ENCODE peak calls at places on chromosomes 1 and 21, in five cellular contexts. I is left colon, L is amniotic stem cell, G is GM13977, V is activated T-helper 1 cell treated with Interleukin-2 at 50 U/mL for 16 hours. C is an unnamed sample.

GRCh38 chr1:198295975-198296374 is 139.2 kb downstream of the NEK7 start:
- DNase-seq in I (no peak), V (no peak), G (no peak), L (no peak), C (no peak)

GRCh38 chr1:155379180-155379876 is 58.6 kb downstream of the RUSC1 start:
- DNase-seq in L (peak; percentile 36), I (no peak), G (peak; percentile 14), V (no peak), C (no peak)

GRCh38 chr1:32393136-32393535 is 1.1 kb downstream of the BSDC1 start:
- DNase-seq in G (no peak), V (no peak), L (no peak), I (no peak), C (no peak)

GRCh38 chr1:179448429-179449149 is 82.8 kb downstream of the AXDND1 start:
- DNase-seq in G (no peak), L (no peak), V (no peak), I (no peak), C (no peak)

GRCh38 chr1:167474191-167474641 is 44.1 kb downstream of the CD247 start:
- DNase-seq in G (no peak), V (no peak), I (no peak), L (no peak), C (no peak)

GRCh38 chr21:36113647-36114428 is 21.0 kb upstream of the CBR3 start:
- DNase-seq in G (no peak), V (peak; percentile 17), L (no peak), I (peak; percentile 89), C (no peak)

GRCh38 chr1:29736582-29737188 is 500.4 kb downstream of the PTPRU start:
- DNase-seq in L (peak; percentile 27), I (no peak), V (no peak), G (no peak), C (peak; percentile 12)

GRCh38 chr21:36699026-36699545 is at the start of gene SIM2:
- DNase-seq in G (peak; percentile 54), L (no peak), V (no peak), I (no peak), C (no peak)

GRCh38 chr1:99306056-99306455 is 41.8 kb downstream of the PLPPR4 start:
- DNase-seq in G (no peak), L (no peak), I (no peak), V (no peak), C (no peak)

GRCh38 chr1:9294440-9294773 is 1.7 kb downstream of the SPSB1 start:
- DNase-seq in V (no peak), I (no peak), G (no peak), L (peak; percentile 57), C (no peak)

GRCh38 chr1:159441360-159441759 is 1.8 kb downstream of the OR10J1 start:
- DNase-seq in V (no peak), G (no peak), L (no peak), I (no peak), C (no peak)

GRCh38 chr1:56436912-56437403 is 142.4 kb downstream of the PLPP3 start:
- DNase-seq in L (no peak), I (no peak), G (no peak), V (no peak), C (no peak)